ENCODE peak calls at places on chromosome 15, in nine cellular contexts. M is H9; O is SK-N-SH; R is CD8-positive, alpha-beta memory T cell; Y is thoracic aorta; X is PC-9; U is mesendoderm; J is mammary epithelial cell; A is foreskin keratinocyte. G is an unnamed sample.

GRCh38 chr15:101501703-101502373 is 12.3 kb upstream of the PCSK6 start:
- DNase-seq in M (peak; percentile 89), O (peak; percentile 84), R (peak; percentile 43), Y (no peak), X (no peak), U (peak; percentile 59), J (no peak), A (no peak), G (no peak)

GRCh38 chr15:20348900-20349773 is 192.5 kb downstream of the GOLGA6L6 start:
- DNase-seq in M (peak; percentile 31), O (no peak), R (no peak), Y (no peak), X (no peak), U (no peak), J (no peak), A (no peak), G (no peak)

GRCh38 chr15:58486062-58486461 is 54.3 kb downstream of the LIPC start:
- DNase-seq in M (no peak), O (no peak), R (no peak), Y (no peak), X (no peak), U (no peak), J (no peak), A (no peak), G (no peak)

GRCh38 chr15:63061971-63062370 is 19.4 kb downstream of the TPM1 start:
- DNase-seq in M (no peak), O (no peak), R (no peak), Y (no peak), X (no peak), U (no peak), J (no peak), A (no peak), G (no peak)

GRCh38 chr15:31108836-31109235 is 7.3 kb upstream of the TRPM1 start:
- DNase-seq in M (no peak), O (no peak), R (no peak), Y (no peak), X (no peak), U (no peak), J (no peak), A (no peak), G (no peak)

GRCh38 chr15:76576526-76577279 is 240.1 kb downstream of the ISL2 start:
- DNase-seq in M (no peak), O (no peak), R (no peak), Y (peak; percentile 25), X (peak; percentile 12), U (peak; percentile 12), J (no peak), A (no peak), G (no peak)

GRCh38 chr15:82530606-82531379 is 9.5 kb downstream of the RPS17 start:
- DNase-seq in M (peak; percentile 83), O (peak; percentile 82), R (peak; percentile 77), Y (no peak), X (peak; percentile 75), U (peak; percentile 87), J (peak; percentile 74), A (peak; percentile 42), G (no peak)

GRCh38 chr15:65583701-65584100 is 27.2 kb downstream of the INTS14 start:
- DNase-seq in M (no peak), O (peak; percentile 10), R (peak; percentile 58), Y (no peak), X (no peak), U (peak; percentile 14), J (no peak), A (no peak), G (no peak)

GRCh38 chr15:64112904-64113303 is 17.1 kb downstream of the SNX1 start:
- DNase-seq in M (no peak), O (no peak), R (no peak), Y (no peak), X (no peak), U (no peak), J (no peak), A (no peak), G (no peak)

GRCh38 chr15:24848050-24848449 is 106.7 kb upstream of the SNRPN start:
- DNase-seq in M (peak; percentile 76), O (peak; percentile 63), R (no peak), Y (no peak), X (no peak), U (peak; percentile 78), J (no peak), A (no peak), G (no peak)

GRCh38 chr15:38398134-38398533 is 55.8 kb upstream of the FAM98B start:
- DNase-seq in M (no peak), O (no peak), R (no peak), Y (peak; percentile 31), X (peak; percentile 38), U (peak; percentile 32), J (peak; percentile 95), A (peak; percentile 84), G (peak; percentile 66)

GRCh38 chr15:57410373-57410772 is 34.1 kb downstream of the CGNL1 start:
- DNase-seq in M (no peak), O (no peak), R (no peak), Y (no peak), X (no peak), U (no peak), J (no peak), A (no peak), G (no peak)

GRCh38 chr15:100853676-100854440 is 25.8 kb upstream of the ALDH1A3 start:
- DNase-seq in M (no peak), O (no peak), R (no peak), Y (no peak), X (no peak), U (no peak), J (no peak), A (no peak), G (no peak)

GRCh38 chr15:73295630-73296286 is 73.0 kb downstream of the HCN4 start:
- DNase-seq in M (no peak), O (no peak), R (no peak), Y (no peak), X (no peak), U (no peak), J (peak; percentile 28), A (no peak), G (no peak)

GRCh38 chr15:57227899-57228298 is 148.4 kb upstream of the CGNL1 start:
- DNase-seq in M (no peak), O (peak; percentile 33), R (no peak), Y (no peak), X (no peak), U (no peak), J (no peak), A (no peak), G (no peak)

GRCh38 chr15:66931768-66932633 is 133.4 kb upstream of the SMAD3 start:
- DNase-seq in M (no peak), O (no peak), R (no peak), Y (no peak), X (peak; percentile 83), U (peak; percentile 88), J (peak; percentile 54), A (peak; percentile 46), G (peak; percentile 33)
- H3K27ac ChIP-seq in M (no peak overlapping the region), O (peak overlapping the region; percentile 64), R (peak overlapping the region; percentile 22), Y (no peak overlapping the region), X (peak overlapping the region; percentile 93), U (peak overlapping the region; percentile 18), J (no peak overlapping the region), A (no peak overlapping the region), G (peak overlapping the region; percentile 77)

GRCh38 chr15:87977907-87978306 is 278.6 kb downstream of the NTRK3 start:
- DNase-seq in M (no peak), O (no peak), R (no peak), Y (no peak), X (no peak), U (no peak), J (no peak), A (no peak), G (no peak)
- H3K27ac ChIP-seq in M (no peak overlapping the region), O (no peak overlapping the region), R (no peak overlapping the region), Y (no peak overlapping the region), X (no peak overlapping the region), U (no peak overlapping the region), J (no peak overlapping the region), A (no peak overlapping the region), G (no peak overlapping the region)

DNA sequence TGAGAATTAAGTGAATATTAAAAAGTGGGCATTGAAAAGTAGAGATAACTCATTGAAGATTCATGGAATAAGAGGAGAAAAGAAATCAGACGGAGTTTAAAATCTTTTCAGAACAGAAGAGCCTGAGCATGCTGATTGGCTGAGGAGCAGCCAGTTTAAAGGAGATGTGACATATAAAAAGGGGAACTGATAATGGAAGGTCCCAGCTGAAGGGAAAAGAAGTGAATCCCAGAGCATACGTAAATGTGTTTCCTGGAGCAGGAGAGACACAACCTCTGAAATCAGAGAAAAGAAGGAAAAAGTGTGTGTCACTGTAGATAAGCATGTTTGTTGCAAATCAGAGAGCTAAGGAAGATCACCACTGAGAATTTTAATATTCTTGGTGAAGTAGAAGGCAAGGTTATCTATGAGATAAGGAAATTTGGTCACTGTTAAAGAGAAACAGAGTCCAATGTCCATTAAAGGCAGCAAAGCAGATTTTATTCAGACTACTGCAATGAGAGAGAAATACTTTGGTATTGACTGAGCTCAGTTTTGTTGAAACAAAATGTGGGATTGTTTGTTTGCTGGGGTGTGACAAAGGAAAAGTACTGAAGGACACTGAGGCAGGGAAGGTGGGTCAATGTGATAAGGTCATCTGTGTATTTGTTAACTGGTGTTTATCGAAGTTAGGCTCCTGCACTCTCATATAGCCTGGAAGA is 84.6 kb upstream of the WDR72 start:
- DNase-seq in M (no peak), O (no peak), R (no peak), Y (no peak), X (no peak), U (no peak), J (no peak), A (no peak), G (no peak)
- H3K27ac ChIP-seq in M (no peak overlapping the region), O (no peak overlapping the region), R (no peak overlapping the region), Y (no peak overlapping the region), X (no peak overlapping the region), U (no peak overlapping the region), J (no peak overlapping the region), A (no peak overlapping the region), G (no peak overlapping the region)

GRCh38 chr15:36817776-36818175 is 238.3 kb downstream of the CDIN1 start:
- DNase-seq in M (no peak), O (no peak), R (no peak), Y (no peak), X (no peak), U (no peak), J (no peak), A (no peak), G (no peak)

GRCh38 chr15:36810656-36811449 is 231.4 kb downstream of the CDIN1 start:
- DNase-seq in M (peak; percentile 40), O (no peak), R (no peak), Y (no peak), X (no peak), U (peak; percentile 59), J (no peak), A (no peak), G (no peak)

GRCh38 chr15:36811903-36812302 is 232.5 kb downstream of the CDIN1 start:
- DNase-seq in M (no peak), O (no peak), R (no peak), Y (no peak), X (no peak), U (no peak), J (no peak), A (no peak), G (no peak)

GRCh38 chr15:36814708-36815107 is 235.3 kb downstream of the CDIN1 start:
- DNase-seq in M (no peak), O (no peak), R (no peak), Y (no peak), X (no peak), U (no peak), J (peak; percentile 38), A (peak; percentile 46), G (no peak)

GRCh38 chr15:36814085-36814484 is 234.7 kb downstream of the CDIN1 start:
- DNase-seq in M (no peak), O (no peak), R (no peak), Y (no peak), X (no peak), U (no peak), J (no peak), A (no peak), G (no peak)
- H3K27ac ChIP-seq in M (no peak overlapping the region), O (no peak overlapping the region), R (no peak overlapping the region), Y (no peak overlapping the region), X (no peak overlapping the region), U (no peak overlapping the region), J (no peak overlapping the region), A (no peak overlapping the region), G (no peak overlapping the region)

G was measured in epithelial cell of prostate.